ENCODE peak calls at places on chromosome 11, in ten cellular contexts. E is activated T-cell treated with anti-CD3 and anti-CD28 coated beads, Interleukin-2, amount 50 U/mL, for 48 hours; W is activated CD4-positive, alpha-beta memory T cell treated with anti-CD3 and anti-CD28 coated beads, Interleukin-2, amount 10 ng/mL, durations not matched to agents 7 days and 5 days; U is retinal pigment epithelial cell; T is mucosa of descending colon; V is midbrain; Y is cardiac fibroblast; M is NB4; B is A549; A is stimulated activated CD8-positive, alpha-beta memory T cell treated with anti-CD3 and anti-CD28 coated beads, Interleukin-15, amount 100 ng/mL, for 48 hours. Z is an unnamed sample.

GRCh38 chr11:17760102-17761029 is 25.8 kb downstream of the KCNC1 start:
- DNase-seq in E (peak; percentile 39), W (peak; percentile 25), U (peak; percentile 11), T (peak; percentile 50), V (no peak), Y (peak; percentile 53), M (peak; percentile 64), B (peak; percentile 57), A (no peak), Z (peak; percentile 31)

GRCh38 chr11:47176328-47177228 is at the start of gene ARFGAP2:
- DNase-seq in E (peak; percentile 95), W (peak; percentile 97), U (peak; percentile 79), T (peak; percentile 98), V (peak; percentile 98), Y (peak; percentile 95), M (peak; percentile 97), B (peak; percentile 99), A (peak; percentile 97), Z (peak; percentile 99)

GRCh38 chr11:118144869-118145268 is 7.8 kb downstream of the SCN4B start:
- DNase-seq in E (no peak), W (no peak), U (no peak), T (no peak), V (no peak), Y (no peak), M (no peak), B (no peak), A (no peak), Z (no peak)

GRCh38 chr11:2751523-2752203 is 51.9 kb upstream of the KCNQ1OT1 start:
- DNase-seq in E (no peak), W (no peak), U (no peak), T (peak; percentile 32), V (no peak), Y (no peak), M (no peak), B (no peak), A (no peak), Z (no peak)

GRCh38 chr11:117205211-117205818 is 6.1 kb downstream of the TAGLN start:
- DNase-seq in E (no peak), W (no peak), U (no peak), T (peak; percentile 25), V (no peak), Y (no peak), M (no peak), B (no peak), A (no peak), Z (no peak)

GRCh38 chr11:69394234-69394891 is 87.1 kb upstream of the LINC01488 start:
- DNase-seq in E (no peak), W (no peak), U (no peak), T (no peak), V (no peak), Y (no peak), M (no peak), B (no peak), A (no peak), Z (no peak)

GRCh38 chr11:100525197-100525596 is 161.9 kb upstream of the ARHGAP42 start:
- DNase-seq in E (no peak), W (no peak), U (no peak), T (no peak), V (no peak), Y (no peak), M (no peak), B (no peak), A (no peak), Z (no peak)

GRCh38 chr11:117859713-117860112 is 16.7 kb downstream of the FXYD6 start:
- DNase-seq in E (no peak), W (no peak), U (no peak), T (no peak), V (no peak), Y (no peak), M (no peak), B (no peak), A (no peak), Z (no peak)

GRCh38 chr11:67384851-67385366 is 6.9 kb upstream of the RAD9A start:
- DNase-seq in E (no peak), W (no peak), U (no peak), T (no peak), V (peak; percentile 78), Y (peak; percentile 66), M (no peak), B (no peak), A (no peak), Z (no peak)